ENCODE peak calls at places on chromosomes 13 and 19, in ten cellular contexts. P is iPS DF 19.7; J is lower leg skin; V is right atrium auricular region; E is T-cell; M is hepatic stellate cell; W is naive thymus-derived CD8-positive, alpha-beta T cell; I is C1 segment of cervical spinal cord; G is mucosa of descending colon; N is HCT116. Q is an unnamed sample.
A peak's percentile ranks its signal among the peaks of the same experiment; 100 is the strongest.

GRCh38 chr13:42001580-42001979 is 40.7 kb upstream of the VWA8 start:
- DNase-seq in W (no peak), G (no peak), J (no peak), E (no peak), N (no peak), I (no peak), M (peak; percentile 75), P (no peak), V (peak; percentile 59), Q (peak; percentile 38)

GRCh38 chr13:45779901-45780300 is 71.7 kb downstream of the SIAH3 start:
- DNase-seq in N (no peak), E (no peak), G (no peak), W (no peak), I (no peak), V (peak; percentile 13), M (no peak), J (peak; percentile 7), P (no peak), Q (no peak)

GRCh38 chr19:35793381-35794165 is 18.2 kb downstream of the ARHGAP33 start:
- DNase-seq in M (peak; percentile 95), E (no peak), I (no peak), N (no peak), P (no peak), J (no peak), W (no peak), G (no peak), V (no peak), Q (no peak)

GRCh38 chr19:55096061-55096701 is 20.5 kb downstream of the EPS8L1 start:
- DNase-seq in W (peak; percentile 34), M (no peak), I (no peak), E (no peak), G (no peak), J (no peak), P (no peak), V (no peak), N (no peak), Q (no peak)

GRCh38 chr19:2533686-2534085 is 57.8 kb downstream of the GADD45B start:
- DNase-seq in I (no peak), G (no peak), J (no peak), V (no peak), P (no peak), W (no peak), M (no peak), E (no peak), N (no peak), Q (no peak)

GRCh38 chr13:66895780-66896179 is 334.4 kb downstream of the PCDH9 start:
- DNase-seq in W (no peak), J (no peak), N (no peak), I (peak; percentile 2), G (no peak), M (no peak), P (no peak), E (no peak), V (no peak), Q (no peak)

GRCh38 chr13:113225515-113225914 is 16.1 kb downstream of the CUL4A start:
- DNase-seq in N (no peak), M (no peak), G (no peak), W (no peak), V (no peak), I (no peak), P (no peak), J (no peak), E (no peak), Q (no peak)

GRCh38 chr13:100835695-100836094 is 161.1 kb upstream of the TMTC4 start:
- DNase-seq in N (no peak), J (no peak), P (no peak), I (no peak), W (no peak), M (no peak), E (no peak), G (no peak), V (no peak), Q (no peak)

GRCh38 chr19:29379257-29379986 is 146.4 kb upstream of the VSTM2B start:
- DNase-seq in M (no peak), V (peak; percentile 46), J (peak; percentile 62), N (no peak), P (no peak), W (no peak), G (no peak), I (no peak), E (no peak), Q (peak; percentile 15)

GRCh38 chr13:29484236-29484635 is 111.3 kb downstream of the SLC7A1 start:
- DNase-seq in E (no peak), P (no peak), N (no peak), M (no peak), J (no peak), W (no peak), V (no peak), G (no peak), I (no peak), Q (no peak)

GRCh38 chr13:74969419-74969818 is 512.5 kb downstream of the TBC1D4 start:
- DNase-seq in E (no peak), V (no peak), I (no peak), J (no peak), G (no peak), P (no peak), M (no peak), W (no peak), N (no peak), Q (no peak)

Q was measured in RWPE2.